ENCODE peak calls at places on chromosomes 2 and 18, in four cellular contexts. K is stimulated activated naive CD8-positive, alpha-beta T cell treated with anti-CD3 and anti-CD28 coated beads, Interleukin-15, Interleukin-2, amounts not matched to agents 100 U/mL and 50 U/mL, for 24 hours; B is fibroblast of pulmonary artery; D is M059J. Z is an unnamed sample.
A peak's percentile ranks its signal among the peaks of the same experiment; 100 is the strongest.

GRCh38 chr2:6401301-6401700 is 464.4 kb downstream of the CMPK2 start:
- DNase-seq in K (no peak), D (no peak), B (no peak), Z (no peak)

GRCh38 chr18:46821856-46822711 is 65.2 kb upstream of the ST8SIA5 start:
- DNase-seq in B (no peak), D (no peak), K (no peak), Z (no peak)

GRCh38 chr18:79528846-79529245 is 133.1 kb downstream of the NFATC1 start:
- DNase-seq in K (peak; percentile 82), D (peak; percentile 55), B (peak; percentile 84), Z (peak; percentile 85)

GRCh38 chr2:74002515-74003391 is 18.0 kb downstream of the TET3 start:
- DNase-seq in D (peak; percentile 76), K (peak; percentile 86), B (peak; percentile 83), Z (peak; percentile 80)

GRCh38 chr2:223997938-223998337 is 40.7 kb downstream of the MRPL44 start:
- DNase-seq in B (no peak), D (no peak), K (no peak), Z (no peak)

GRCh38 chr2:88698027-88698413 is 6.5 kb downstream of the RPIA start:
- DNase-seq in B (no peak), K (no peak), D (no peak), Z (no peak)

GRCh38 chr2:66192888-66193287 is 242.0 kb upstream of the MEIS1 start:
- DNase-seq in B (no peak), K (no peak), D (no peak), Z (no peak)

GRCh38 chr2:174444761-174445160 is 42.1 kb downstream of the GPR155 start:
- DNase-seq in K (no peak), B (no peak), D (no peak), Z (no peak)

GRCh38 chr2:216596986-216597509 is 36.2 kb upstream of the IGFBP2 start:
- DNase-seq in B (no peak), K (no peak), D (peak; percentile 77), Z (no peak)

GRCh38 chr2:237254911-237255578 is 158.9 kb downstream of the COL6A3 start:
- DNase-seq in B (peak; percentile 91), D (peak; percentile 77), K (no peak), Z (no peak)

GRCh38 chr18:63155910-63156773 is 163.4 kb downstream of the BCL2 start:
- DNase-seq in B (no peak), D (no peak), K (peak; percentile 29), Z (no peak)

GRCh38 chr18:55095579-55095978 is 136.3 kb upstream of the CCDC68 start:
- DNase-seq in B (no peak), D (no peak), K (no peak), Z (no peak)

GRCh38 chr18:32093523-32093922 is 1.8 kb downstream of the RNF138 start:
- DNase-seq in K (no peak), B (no peak), D (no peak), Z (no peak)

GRCh38 chr2:25651066-25651465 is 22.3 kb downstream of the DTNB start:
- DNase-seq in D (peak; percentile 6), K (no peak), B (peak; percentile 89), Z (no peak)

GRCh38 chr18:23283933-23284430 is 148.7 kb downstream of the CABLES1 start:
- DNase-seq in K (peak; percentile 60), B (peak; percentile 33), D (peak; percentile 93), Z (peak; percentile 47)

GRCh38 chr18:13885009-13885408 is 30.3 kb downstream of the MC2R start:
- DNase-seq in B (no peak), D (no peak), K (no peak), Z (no peak)

GRCh38 chr18:71105078-71105819 is 816.4 kb downstream of the SOCS6 start:
- DNase-seq in B (peak; percentile 75), D (peak; percentile 23), K (no peak), Z (no peak)

GRCh38 chr2:25036221-25036559 is 5.7 kb upstream of the EFR3B start:
- DNase-seq in D (no peak), B (no peak), K (no peak), Z (no peak)

GRCh38 chr2:128520787-128521186 is 202.1 kb upstream of the HS6ST1 start:
- DNase-seq in B (no peak), D (peak; percentile 39), K (peak; percentile 46), Z (peak; percentile 42)